ENCODE peak calls at places on chromosomes 11 and 22, in nine cellular contexts. C, Q, G, X, U, H, A, S and M are unnamed samples.

GRCh38 chr11:134261626-134262488 is 8.5 kb downstream of the ACAD8 start:
- DNase-seq in Q (no peak), S (peak), H (peak), U (no peak), A (peak), G (no peak), C (peak), X (peak), M (no peak)

GRCh38 chr11:8099291-8099899 is 18.4 kb downstream of the TUB start:
- DNase-seq in G (peak), X (peak), A (peak), S (peak), C (peak), Q (peak), H (peak), U (no peak), M (no peak)

GRCh38 chr11:41659990-41660389 is 200.5 kb upstream of the LRRC4C start:
- DNase-seq in Q (no peak), A (peak), H (no peak), G (no peak), C (no peak), X (no peak), U (no peak), S (no peak), M (no peak)

GRCh38 chr22:29116397-29117123 is 43.7 kb downstream of the KREMEN1 start:
- DNase-seq in Q (no peak), S (no peak), X (no peak), H (no peak), G (no peak), A (no peak), U (no peak), C (no peak), M (no peak)

GRCh38 chr11:59263225-59263894 is 50.6 kb upstream of the MPEG1 start:
- DNase-seq in Q (no peak), C (peak), H (peak), G (no peak), S (peak), X (no peak), A (peak), U (peak), M (no peak)

GRCh38 chr11:124622531-124623451 is at the start of gene TBRG1:
- DNase-seq in U (peak), X (peak), G (peak), C (peak), H (peak), Q (peak), A (peak), S (peak), M (peak)

GRCh38 chr11:75313457-75314272 is 37.8 kb downstream of the ARRB1 start:
- DNase-seq in C (no peak), X (peak), S (peak), U (peak), G (no peak), A (no peak), H (peak), Q (peak), M (no peak)

GRCh38 chr11:4523666-4524065 is 21.3 kb upstream of the OR52M1 start:
- DNase-seq in U (no peak), X (no peak), H (no peak), C (no peak), A (no peak), G (no peak), S (no peak), Q (no peak), M (no peak)

GRCh38 chr11:12222099-12222751 is 111.8 kb downstream of the MICAL2 start:
- DNase-seq in U (no peak), Q (peak), S (no peak), A (no peak), G (no peak), X (peak), C (no peak), H (peak), M (peak)

GRCh38 chr11:126157326-126158030 is 54.0 kb downstream of the RPUSD4 start:
- DNase-seq in C (no peak), U (no peak), H (no peak), G (no peak), X (no peak), S (no peak), Q (no peak), A (no peak), M (no peak)

GRCh38 chr11:86204356-86204755 is 40.2 kb upstream of the EED start:
- DNase-seq in A (no peak), H (no peak), U (no peak), X (no peak), Q (no peak), C (no peak), G (no peak), S (no peak), M (no peak)

GRCh38 chr11:12167098-12167999 is 57.0 kb downstream of the MICAL2 start:
- DNase-seq in C (no peak), U (no peak), H (no peak), X (peak), A (no peak), S (peak), G (peak), Q (no peak), M (peak)

GRCh38 chr22:23216331-23217170 is 36.2 kb downstream of the BCR start:
- DNase-seq in Q (no peak), X (no peak), G (no peak), A (no peak), S (no peak), C (no peak), H (no peak), U (peak), M (no peak)

GRCh38 chr11:129888451-129888850 is 6.9 kb downstream of the NFRKB start:
- DNase-seq in U (no peak), Q (no peak), X (no peak), S (no peak), H (no peak), G (no peak), C (no peak), A (no peak), M (no peak)

GRCh38 chr11:9905562-9905961 is 241.7 kb downstream of the SWAP70 start:
- DNase-seq in Q (no peak), X (no peak), S (no peak), H (no peak), U (no peak), C (no peak), G (no peak), A (peak), M (no peak)

GRCh38 chr11:45233804-45234170 is 52.4 kb downstream of the SYT13 start:
- DNase-seq in G (no peak), A (no peak), Q (no peak), H (no peak), C (no peak), U (no peak), X (no peak), S (no peak), M (no peak)

GRCh38 chr11:46235777-46236688 is 41.4 kb upstream of the CREB3L1 start:
- DNase-seq in U (no peak), H (no peak), A (no peak), C (no peak), S (no peak), X (peak), G (no peak), Q (no peak), M (no peak)

GRCh38 chr11:115360186-115360824 is 143.9 kb downstream of the CADM1 start:
- DNase-seq in X (no peak), S (no peak), Q (no peak), C (no peak), H (no peak), G (no peak), U (no peak), A (no peak), M (no peak)
- TF ChIP-seq CTCF in X (no peak), S (peak), Q (no peak), C (peak), H (no peak), G (peak), U (no peak), A (no peak), M (no peak)

DNA sequence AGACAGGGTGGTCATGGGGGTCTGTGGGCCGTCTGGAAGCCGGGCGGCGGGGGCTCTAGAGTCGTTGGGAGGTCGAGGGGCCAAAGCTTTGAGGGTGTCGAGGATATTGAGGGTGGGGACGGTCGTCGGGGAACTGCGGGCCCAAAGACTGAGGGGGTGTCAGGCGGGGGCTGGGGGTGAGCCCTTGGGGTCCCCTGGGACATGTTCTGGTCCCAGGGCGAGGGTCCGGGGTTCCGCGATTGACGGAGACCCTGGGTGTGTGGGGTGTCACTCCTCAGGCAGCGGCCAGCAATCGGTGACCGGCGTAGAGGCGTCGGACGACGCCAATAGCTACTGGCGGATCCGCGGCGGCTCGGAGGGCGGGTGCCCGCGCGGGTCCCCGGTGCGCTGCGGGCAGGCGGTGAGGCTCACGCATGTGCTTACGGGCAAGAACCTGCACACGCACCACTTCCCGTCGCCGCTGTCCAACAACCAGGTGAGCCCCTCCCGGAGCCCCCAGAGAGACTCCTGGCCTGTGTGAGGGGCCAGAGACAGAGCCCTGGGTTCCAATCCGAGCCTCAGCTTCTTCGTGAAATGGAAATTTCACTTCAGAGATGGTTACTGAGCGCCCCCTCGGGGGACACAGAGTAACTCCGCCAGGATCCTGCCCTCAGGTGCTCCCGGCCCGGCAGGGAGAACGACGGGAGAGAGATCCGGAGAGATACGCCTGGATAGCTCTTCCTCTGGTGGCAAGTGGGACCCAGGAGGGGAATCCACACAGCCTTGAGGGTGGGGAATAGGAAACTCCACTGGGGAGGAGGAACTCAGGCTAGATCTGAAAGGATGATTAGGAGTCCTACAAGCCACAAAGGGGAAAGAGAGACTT is 714 bp downstream of the SDF2L1 start:
- DNase-seq in S (peak), X (peak), C (peak), U (peak), H (no peak), G (no peak), Q (peak), A (peak), M (peak)
- H3K27ac ChIP-seq in S (no peak), X (peak), C (no peak), U (no peak), H (no peak), G (peak), Q (peak), A (no peak), M (peak)

DNA sequence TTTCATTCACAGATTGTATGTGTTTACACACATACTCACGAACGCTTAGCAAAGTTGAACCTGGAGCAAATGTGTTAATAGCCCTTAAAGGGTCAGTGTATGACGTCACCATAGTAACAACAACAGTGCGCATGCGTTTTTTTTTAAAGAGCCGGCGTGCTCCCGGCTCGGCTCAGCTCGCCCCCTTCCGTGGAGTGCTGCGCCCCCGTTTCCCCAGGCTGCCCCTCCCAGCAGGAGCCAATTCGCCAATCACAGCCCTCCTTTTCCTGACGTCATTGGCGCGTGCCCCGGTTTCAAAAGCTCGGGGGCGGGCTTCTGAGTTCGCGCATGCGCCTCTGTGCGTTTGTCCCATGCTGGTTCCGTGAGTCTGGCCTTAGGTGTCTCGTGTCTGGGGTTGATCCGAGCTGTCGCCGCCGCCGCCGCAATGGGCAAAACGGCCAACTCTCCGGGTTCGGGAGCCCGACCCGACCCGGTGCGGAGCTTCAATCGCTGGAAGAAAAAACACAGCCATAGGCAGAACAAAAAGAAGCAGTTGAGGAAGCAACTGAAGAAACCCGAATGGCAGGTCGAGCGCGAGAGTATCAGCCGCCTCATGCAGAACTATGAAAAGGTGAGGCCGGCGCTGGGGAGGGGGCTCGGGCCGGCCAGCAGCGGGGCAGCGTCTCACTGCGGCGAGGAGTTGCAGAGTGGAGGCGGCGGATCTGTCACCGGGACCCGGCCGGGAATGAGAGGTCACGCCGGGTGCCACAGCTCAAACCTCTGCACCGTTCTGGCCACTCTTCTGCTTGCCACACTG is at the start of gene DDX10:
- DNase-seq in G (peak), Q (peak), C (peak), A (peak), X (peak), H (peak), U (peak), S (peak), M (peak)
- TF ChIP-seq CTCF in G (peak), Q (peak), C (no peak), A (peak), X (no peak), H (peak), U (no peak), S (no peak), M (no peak)

GRCh38 chr11:65297026-65297667 is 17.5 kb upstream of the CDC42EP2 start:
- DNase-seq in H (peak), Q (peak), U (peak), C (no peak), X (no peak), A (no peak), S (no peak), G (no peak), M (no peak)
- H3K27ac ChIP-seq in H (no peak), Q (peak), U (peak), C (no peak), X (no peak), A (no peak), S (peak), G (no peak), M (peak)